ENCODE peak calls at places on chromosomes 16 and 17, in seven cellular contexts. One of them, this sample, is unnamed.
A peak's percentile ranks its signal among the peaks of the same experiment; 100 is the strongest.

GRCh38 chr17:16468428-16468992 is 23.5 kb downstream of the LRRC75A start:
- DNase-seq in activated naive CD8-positive, alpha-beta T cell treated with anti-CD3 and anti-CD28 coated beads, Interleukin-2, amount 50 U/mL, for 24 hours: no peak
- DNase-seq in RWPE1: no peak
- DNase-seq in SJCRH30: no peak
- DNase-seq in thoracic aorta: no peak
- DNase-seq in osteocyte: no peak
- DNase-seq in stimulated activated CD4-positive, alpha-beta T cell treated with anti-CD3 and anti-CD28 coated beads, Interleukin-4, amount 100 ng/mL, for 48 hours: no peak
- DNase-seq in this sample: no peak

GRCh38 chr17:76561799-76562268 is 22.0 kb downstream of the PRCD start:
- DNase-seq in activated naive CD8-positive, alpha-beta T cell treated with anti-CD3 and anti-CD28 coated beads, Interleukin-2, amount 50 U/mL, for 24 hours: no peak
- DNase-seq in RWPE1: no peak
- DNase-seq in SJCRH30: no peak
- DNase-seq in thoracic aorta: no peak
- DNase-seq in osteocyte: no peak
- DNase-seq in stimulated activated CD4-positive, alpha-beta T cell treated with anti-CD3 and anti-CD28 coated beads, Interleukin-4, amount 100 ng/mL, for 48 hours: no peak
- DNase-seq in this sample: no peak

GRCh38 chr16:84823484-84823883 is 3.7 kb downstream of the CRISPLD2 start:
- DNase-seq in activated naive CD8-positive, alpha-beta T cell treated with anti-CD3 and anti-CD28 coated beads, Interleukin-2, amount 50 U/mL, for 24 hours: no peak
- DNase-seq in RWPE1: no peak
- DNase-seq in SJCRH30: no peak
- DNase-seq in thoracic aorta: no peak
- DNase-seq in osteocyte: no peak
- DNase-seq in stimulated activated CD4-positive, alpha-beta T cell treated with anti-CD3 and anti-CD28 coated beads, Interleukin-4, amount 100 ng/mL, for 48 hours: no peak
- DNase-seq in this sample: no peak

GRCh38 chr17:81096741-81097133 is 61.8 kb downstream of the BAIAP2 start:
- DNase-seq in activated naive CD8-positive, alpha-beta T cell treated with anti-CD3 and anti-CD28 coated beads, Interleukin-2, amount 50 U/mL, for 24 hours: no peak
- DNase-seq in RWPE1: no peak
- DNase-seq in SJCRH30: no peak
- DNase-seq in thoracic aorta: no peak
- DNase-seq in osteocyte: no peak
- DNase-seq in stimulated activated CD4-positive, alpha-beta T cell treated with anti-CD3 and anti-CD28 coated beads, Interleukin-4, amount 100 ng/mL, for 48 hours: no peak
- DNase-seq in this sample: no peak

GRCh38 chr16:73996624-73997339 is 299.8 kb upstream of the PSMD7 start:
- DNase-seq in activated naive CD8-positive, alpha-beta T cell treated with anti-CD3 and anti-CD28 coated beads, Interleukin-2, amount 50 U/mL, for 24 hours: no peak
- DNase-seq in RWPE1: no peak
- DNase-seq in SJCRH30: no peak
- DNase-seq in thoracic aorta: no peak
- DNase-seq in osteocyte: no peak
- DNase-seq in stimulated activated CD4-positive, alpha-beta T cell treated with anti-CD3 and anti-CD28 coated beads, Interleukin-4, amount 100 ng/mL, for 48 hours: no peak
- DNase-seq in this sample: peak; percentile 90

GRCh38 chr17:77935121-77935571 is 23.4 kb upstream of the TNRC6C start:
- DNase-seq in activated naive CD8-positive, alpha-beta T cell treated with anti-CD3 and anti-CD28 coated beads, Interleukin-2, amount 50 U/mL, for 24 hours: no peak
- DNase-seq in RWPE1: no peak
- DNase-seq in SJCRH30: no peak
- DNase-seq in thoracic aorta: no peak
- DNase-seq in osteocyte: no peak
- DNase-seq in stimulated activated CD4-positive, alpha-beta T cell treated with anti-CD3 and anti-CD28 coated beads, Interleukin-4, amount 100 ng/mL, for 48 hours: no peak
- DNase-seq in this sample: no peak

GRCh38 chr17:74176546-74177001 is 26.9 kb upstream of the RPL38 start:
- DNase-seq in activated naive CD8-positive, alpha-beta T cell treated with anti-CD3 and anti-CD28 coated beads, Interleukin-2, amount 50 U/mL, for 24 hours: peak; percentile 52
- DNase-seq in RWPE1: peak; percentile 67
- DNase-seq in SJCRH30: peak; percentile 70
- DNase-seq in thoracic aorta: no peak
- DNase-seq in osteocyte: no peak
- DNase-seq in stimulated activated CD4-positive, alpha-beta T cell treated with anti-CD3 and anti-CD28 coated beads, Interleukin-4, amount 100 ng/mL, for 48 hours: peak; percentile 36
- DNase-seq in this sample: peak; percentile 68

GRCh38 chr16:3945751-3946603 is 65.5 kb upstream of the CREBBP start:
- DNase-seq in activated naive CD8-positive, alpha-beta T cell treated with anti-CD3 and anti-CD28 coated beads, Interleukin-2, amount 50 U/mL, for 24 hours: no peak
- DNase-seq in RWPE1: peak; percentile 77
- DNase-seq in SJCRH30: peak; percentile 97
- DNase-seq in thoracic aorta: peak; percentile 48
- DNase-seq in osteocyte: peak; percentile 90
- DNase-seq in stimulated activated CD4-positive, alpha-beta T cell treated with anti-CD3 and anti-CD28 coated beads, Interleukin-4, amount 100 ng/mL, for 48 hours: no peak
- DNase-seq in this sample: peak; percentile 45

GRCh38 chr16:83887088-83887487 is 11.8 kb upstream of the MLYCD start:
- DNase-seq in activated naive CD8-positive, alpha-beta T cell treated with anti-CD3 and anti-CD28 coated beads, Interleukin-2, amount 50 U/mL, for 24 hours: no peak
- DNase-seq in RWPE1: peak; percentile 29
- DNase-seq in SJCRH30: peak; percentile 16
- DNase-seq in thoracic aorta: no peak
- DNase-seq in osteocyte: no peak
- DNase-seq in stimulated activated CD4-positive, alpha-beta T cell treated with anti-CD3 and anti-CD28 coated beads, Interleukin-4, amount 100 ng/mL, for 48 hours: no peak
- DNase-seq in this sample: peak; percentile 26

GRCh38 chr17:36823850-36824677 is 113.2 kb upstream of the LHX1 start:
- DNase-seq in activated naive CD8-positive, alpha-beta T cell treated with anti-CD3 and anti-CD28 coated beads, Interleukin-2, amount 50 U/mL, for 24 hours: no peak
- DNase-seq in RWPE1: no peak
- DNase-seq in SJCRH30: no peak
- DNase-seq in thoracic aorta: no peak
- DNase-seq in osteocyte: no peak
- DNase-seq in stimulated activated CD4-positive, alpha-beta T cell treated with anti-CD3 and anti-CD28 coated beads, Interleukin-4, amount 100 ng/mL, for 48 hours: no peak
- DNase-seq in this sample: no peak

GRCh38 chr17:35972066-35972465 is 9.2 kb downstream of the CCL16 start:
- DNase-seq in activated naive CD8-positive, alpha-beta T cell treated with anti-CD3 and anti-CD28 coated beads, Interleukin-2, amount 50 U/mL, for 24 hours: no peak
- DNase-seq in RWPE1: no peak
- DNase-seq in SJCRH30: no peak
- DNase-seq in thoracic aorta: no peak
- DNase-seq in osteocyte: no peak
- DNase-seq in stimulated activated CD4-positive, alpha-beta T cell treated with anti-CD3 and anti-CD28 coated beads, Interleukin-4, amount 100 ng/mL, for 48 hours: no peak
- DNase-seq in this sample: no peak

GRCh38 chr17:80877095-80877828 is 114.4 kb upstream of the CHMP6 start:
- DNase-seq in activated naive CD8-positive, alpha-beta T cell treated with anti-CD3 and anti-CD28 coated beads, Interleukin-2, amount 50 U/mL, for 24 hours: peak; percentile 74
- DNase-seq in RWPE1: no peak
- DNase-seq in SJCRH30: no peak
- DNase-seq in thoracic aorta: no peak
- DNase-seq in osteocyte: no peak
- DNase-seq in stimulated activated CD4-positive, alpha-beta T cell treated with anti-CD3 and anti-CD28 coated beads, Interleukin-4, amount 100 ng/mL, for 48 hours: peak; percentile 63
- DNase-seq in this sample: peak; percentile 16

GRCh38 chr17:38885044-38885727 is 15.3 kb downstream of the LASP1 start:
- DNase-seq in activated naive CD8-positive, alpha-beta T cell treated with anti-CD3 and anti-CD28 coated beads, Interleukin-2, amount 50 U/mL, for 24 hours: no peak
- DNase-seq in RWPE1: no peak
- DNase-seq in SJCRH30: no peak
- DNase-seq in thoracic aorta: no peak
- DNase-seq in osteocyte: no peak
- DNase-seq in stimulated activated CD4-positive, alpha-beta T cell treated with anti-CD3 and anti-CD28 coated beads, Interleukin-4, amount 100 ng/mL, for 48 hours: no peak
- DNase-seq in this sample: peak; percentile 55

GRCh38 chr17:63329876-63330275 is 116.2 kb downstream of the CYB561 start:
- DNase-seq in activated naive CD8-positive, alpha-beta T cell treated with anti-CD3 and anti-CD28 coated beads, Interleukin-2, amount 50 U/mL, for 24 hours: no peak
- DNase-seq in RWPE1: no peak
- DNase-seq in SJCRH30: no peak
- DNase-seq in thoracic aorta: no peak
- DNase-seq in osteocyte: no peak
- DNase-seq in stimulated activated CD4-positive, alpha-beta T cell treated with anti-CD3 and anti-CD28 coated beads, Interleukin-4, amount 100 ng/mL, for 48 hours: no peak
- DNase-seq in this sample: no peak

GRCh38 chr16:10964039-10964890 is 19.9 kb downstream of the CLEC16A start:
- DNase-seq in activated naive CD8-positive, alpha-beta T cell treated with anti-CD3 and anti-CD28 coated beads, Interleukin-2, amount 50 U/mL, for 24 hours: peak; percentile 88
- DNase-seq in RWPE1: peak; percentile 72
- DNase-seq in SJCRH30: peak; percentile 79
- DNase-seq in thoracic aorta: peak; percentile 46
- DNase-seq in osteocyte: peak; percentile 94
- DNase-seq in stimulated activated CD4-positive, alpha-beta T cell treated with anti-CD3 and anti-CD28 coated beads, Interleukin-4, amount 100 ng/mL, for 48 hours: peak; percentile 87
- DNase-seq in this sample: peak; percentile 86

GRCh38 chr17:78324391-78325075 is 35.3 kb downstream of the SOCS3 start:
- DNase-seq in activated naive CD8-positive, alpha-beta T cell treated with anti-CD3 and anti-CD28 coated beads, Interleukin-2, amount 50 U/mL, for 24 hours: peak; percentile 57
- DNase-seq in RWPE1: no peak
- DNase-seq in SJCRH30: peak; percentile 91
- DNase-seq in thoracic aorta: no peak
- DNase-seq in osteocyte: peak; percentile 95
- DNase-seq in stimulated activated CD4-positive, alpha-beta T cell treated with anti-CD3 and anti-CD28 coated beads, Interleukin-4, amount 100 ng/mL, for 48 hours: no peak
- DNase-seq in this sample: peak; percentile 60

GRCh38 chr17:40448639-40449261 is 5.5 kb downstream of the IGFBP4 start:
- DNase-seq in activated naive CD8-positive, alpha-beta T cell treated with anti-CD3 and anti-CD28 coated beads, Interleukin-2, amount 50 U/mL, for 24 hours: no peak
- DNase-seq in RWPE1: no peak
- DNase-seq in SJCRH30: no peak
- DNase-seq in thoracic aorta: no peak
- DNase-seq in osteocyte: no peak
- DNase-seq in stimulated activated CD4-positive, alpha-beta T cell treated with anti-CD3 and anti-CD28 coated beads, Interleukin-4, amount 100 ng/mL, for 48 hours: no peak
- DNase-seq in this sample: peak; percentile 84

GRCh38 chr16:23182675-23183485 is at the start of gene SCNN1G:
- DNase-seq in activated naive CD8-positive, alpha-beta T cell treated with anti-CD3 and anti-CD28 coated beads, Interleukin-2, amount 50 U/mL, for 24 hours: peak; percentile 3
- DNase-seq in RWPE1: peak; percentile 10
- DNase-seq in SJCRH30: no peak
- DNase-seq in thoracic aorta: no peak
- DNase-seq in osteocyte: no peak
- DNase-seq in stimulated activated CD4-positive, alpha-beta T cell treated with anti-CD3 and anti-CD28 coated beads, Interleukin-4, amount 100 ng/mL, for 48 hours: no peak
- DNase-seq in this sample: peak; percentile 45

GRCh38 chr17:7729841-7730240 is 12.3 kb downstream of the DNAH2 start:
- DNase-seq in activated naive CD8-positive, alpha-beta T cell treated with anti-CD3 and anti-CD28 coated beads, Interleukin-2, amount 50 U/mL, for 24 hours: no peak
- DNase-seq in RWPE1: no peak
- DNase-seq in SJCRH30: no peak
- DNase-seq in thoracic aorta: no peak
- DNase-seq in osteocyte: no peak
- DNase-seq in stimulated activated CD4-positive, alpha-beta T cell treated with anti-CD3 and anti-CD28 coated beads, Interleukin-4, amount 100 ng/mL, for 48 hours: no peak
- DNase-seq in this sample: no peak

GRCh38 chr17:14297161-14297851 is 3.6 kb upstream of the HS3ST3B1 start:
- DNase-seq in activated naive CD8-positive, alpha-beta T cell treated with anti-CD3 and anti-CD28 coated beads, Interleukin-2, amount 50 U/mL, for 24 hours: peak; percentile 50
- DNase-seq in RWPE1: no peak
- DNase-seq in SJCRH30: peak; percentile 80
- DNase-seq in thoracic aorta: no peak
- DNase-seq in osteocyte: peak; percentile 92
- DNase-seq in stimulated activated CD4-positive, alpha-beta T cell treated with anti-CD3 and anti-CD28 coated beads, Interleukin-4, amount 100 ng/mL, for 48 hours: no peak
- DNase-seq in this sample: no peak

GRCh38 chr17:63623786-63624185 is 1.6 kb downstream of the MAP3K3 start:
- DNase-seq in activated naive CD8-positive, alpha-beta T cell treated with anti-CD3 and anti-CD28 coated beads, Interleukin-2, amount 50 U/mL, for 24 hours: no peak
- DNase-seq in RWPE1: no peak
- DNase-seq in SJCRH30: no peak
- DNase-seq in thoracic aorta: no peak
- DNase-seq in osteocyte: no peak
- DNase-seq in stimulated activated CD4-positive, alpha-beta T cell treated with anti-CD3 and anti-CD28 coated beads, Interleukin-4, amount 100 ng/mL, for 48 hours: no peak
- DNase-seq in this sample: no peak